ENCODE peak calls at places on chromosomes 3 and 15, in ten cellular contexts. Y is GM12878, W is GM12865, A is foreskin fibroblast, X is cardiac muscle cell, R is lower leg skin, D is mucosa of descending colon, I is uterus, O is astrocyte, U is stomach. Z is an unnamed sample.

GRCh38 chr3:150177673-150178378 is 207.1 kb upstream of the PFN2 start:
- DNase-seq in W (no peak), Y (no peak), O (peak; percentile 77), X (no peak), D (no peak), R (no peak), U (no peak), I (no peak), A (peak; percentile 86), Z (peak; percentile 79)

GRCh38 chr3:161264771-161265343 is 43.7 kb downstream of the NMD3 start:
- DNase-seq in D (no peak), I (no peak), A (peak; percentile 58), R (no peak), W (no peak), Y (no peak), X (no peak), U (no peak), O (peak; percentile 41), Z (no peak)

GRCh38 chr3:149450281-149450680 is 24.2 kb upstream of the TM4SF4 start:
- DNase-seq in X (no peak), U (no peak), I (no peak), Y (no peak), D (no peak), O (no peak), W (no peak), A (peak; percentile 56), R (no peak), Z (no peak)

GRCh38 chr3:101695779-101696372 is 9.4 kb upstream of the RPL24 start:
- DNase-seq in D (no peak), R (no peak), Y (no peak), A (peak; percentile 74), U (no peak), W (peak; percentile 77), O (peak; percentile 25), I (no peak), X (peak; percentile 69), Z (peak; percentile 55)

GRCh38 chr3:193805448-193805847 is 212.4 kb downstream of the OPA1 start:
- DNase-seq in W (no peak), I (peak; percentile 62), D (no peak), A (peak; percentile 17), R (peak; percentile 91), O (peak; percentile 98), Y (no peak), X (peak; percentile 46), U (peak; percentile 67), Z (peak; percentile 99)

GRCh38 chr3:134600166-134600670 is 50.6 kb downstream of the KY start:
- DNase-seq in W (no peak), R (no peak), A (no peak), I (no peak), U (no peak), Y (no peak), O (peak; percentile 50), X (no peak), D (no peak), Z (peak; percentile 24)

GRCh38 chr15:50321680-50322079 is 33.3 kb downstream of the GABPB1 start:
- DNase-seq in A (no peak), R (no peak), W (no peak), I (no peak), X (no peak), Y (no peak), O (no peak), D (no peak), U (no peak), Z (no peak)

GRCh38 chr3:103705641-103706040 is 1270.8 kb downstream of the ZPLD1 start:
- DNase-seq in U (no peak), A (no peak), O (no peak), D (no peak), R (no peak), X (peak; percentile 56), Y (no peak), I (no peak), W (no peak), Z (no peak)

GRCh38 chr15:75649045-75649761 is 1.5 kb downstream of the SNX33 start:
- DNase-seq in A (peak; percentile 37), O (no peak), Y (no peak), U (no peak), D (no peak), I (no peak), R (peak; percentile 87), W (no peak), X (no peak), Z (no peak)
- H3K4me3 ChIP-seq in A (peak overlapping the region; percentile 71), O (peak overlapping the region; percentile 92), Y (no peak overlapping the region), U (peak overlapping the region; percentile 91), D (no peak overlapping the region), I (peak overlapping the region; percentile 63), R (no peak overlapping the region), W (no peak overlapping the region), X (peak overlapping the region; percentile 70), Z (peak overlapping the region; percentile 78)

GRCh38 chr3:52453496-52454234 is at the start of gene TNNC1:
- DNase-seq in U (peak; percentile 40), I (no peak), W (no peak), X (peak; percentile 90), O (no peak), D (no peak), R (no peak), Y (no peak), A (no peak), Z (no peak)

GRCh38 chr3:52450489-52451236 is 3.2 kb downstream of the TNNC1 start:
- DNase-seq in O (no peak), Y (no peak), R (no peak), U (no peak), A (no peak), W (no peak), D (no peak), X (no peak), I (no peak), Z (no peak)

GRCh38 chr3:52452126-52452525 is 1.7 kb downstream of the TNNC1 start:
- DNase-seq in W (no peak), I (no peak), D (no peak), U (no peak), X (no peak), R (peak; percentile 82), Y (no peak), A (no peak), O (no peak), Z (no peak)

GRCh38 chr3:52452570-52453221 is 1.1 kb downstream of the TNNC1 start:
- DNase-seq in D (no peak), W (no peak), I (no peak), Y (no peak), X (peak; percentile 91), R (no peak), A (no peak), O (no peak), U (no peak), Z (no peak)

DNA sequence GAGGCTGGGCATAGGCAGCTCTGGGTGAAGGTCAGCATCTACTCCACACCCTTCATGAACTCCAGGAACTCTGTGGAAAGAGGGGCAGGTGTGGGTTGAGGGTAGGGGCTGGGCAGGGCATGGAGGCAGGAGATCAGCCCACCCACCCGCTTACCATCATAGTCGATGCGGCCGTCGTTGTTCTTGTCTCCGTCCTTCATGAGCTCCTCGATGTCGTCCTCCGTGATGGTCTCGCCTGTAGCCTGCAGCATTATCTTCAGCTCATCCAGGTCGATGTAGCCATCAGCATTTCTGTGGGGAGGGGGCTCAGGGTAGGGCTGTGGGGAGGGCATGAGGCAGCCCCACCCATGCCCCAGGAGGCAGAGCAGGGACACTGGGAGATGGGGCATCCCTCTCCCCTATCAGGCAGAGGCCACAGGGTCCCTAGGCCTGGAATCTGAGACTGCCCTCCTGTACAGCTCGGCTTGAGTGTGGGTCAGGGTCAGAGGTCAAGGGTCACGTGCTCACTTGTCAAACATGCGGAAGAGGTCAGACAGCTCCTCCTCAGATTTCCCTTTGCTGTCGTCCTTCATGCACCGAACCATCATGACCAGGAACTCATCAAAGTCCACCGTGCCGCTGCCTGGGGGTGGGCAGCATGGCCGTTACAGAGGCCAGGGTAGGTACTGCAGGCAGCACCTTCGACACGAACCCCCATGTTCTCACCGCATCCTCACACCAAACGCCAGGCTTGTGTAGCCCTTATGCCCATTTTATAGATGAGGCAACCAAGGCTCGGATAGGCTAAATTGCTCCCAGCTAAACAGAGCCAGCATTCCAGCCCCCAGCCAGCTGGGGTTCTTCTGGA is 2.4 kb downstream of the TNNC1 start:
- DNase-seq in X (no peak), W (no peak), D (no peak), A (no peak), Y (no peak), I (no peak), U (no peak), O (no peak), R (peak; percentile 85), Z (no peak)
- TF ChIP-seq CTCF in X (no peak), W (peak; percentile 22), D (no peak), A (no peak), Y (no peak), I (no peak), U (no peak), O (no peak), R (no peak), Z (no peak)

GRCh38 chr3:37997321-37997720 is 6.7 kb downstream of the VILL start:
- DNase-seq in X (no peak), R (no peak), U (peak; percentile 23), Y (no peak), W (no peak), D (peak; percentile 51), A (no peak), I (no peak), O (no peak), Z (no peak)

GRCh38 chr3:37996785-37997301 is 6.3 kb downstream of the VILL start:
- DNase-seq in I (peak; percentile 71), A (peak; percentile 88), U (peak; percentile 87), X (peak; percentile 75), D (peak; percentile 84), Y (peak; percentile 74), O (peak; percentile 57), W (peak; percentile 90), R (peak; percentile 94), Z (peak; percentile 88)

GRCh38 chr3:37995652-37996641 is 5.4 kb downstream of the VILL start:
- DNase-seq in A (peak; percentile 28), X (no peak), U (peak; percentile 22), W (no peak), I (no peak), O (no peak), R (no peak), D (no peak), Y (no peak), Z (no peak)

GRCh38 chr3:37999836-38000235 is 9.2 kb downstream of the VILL start:
- DNase-seq in A (no peak), Y (no peak), I (no peak), O (no peak), U (peak; percentile 20), D (peak; percentile 26), X (no peak), W (no peak), R (no peak), Z (no peak)

GRCh38 chr3:37997791-37998370 is 7.3 kb downstream of the VILL start:
- DNase-seq in X (no peak), O (no peak), R (no peak), I (peak; percentile 43), Y (no peak), A (no peak), D (peak; percentile 58), U (peak; percentile 30), W (no peak), Z (no peak)
- H3K4me3 ChIP-seq in X (no peak overlapping the region), O (no peak overlapping the region), R (no peak overlapping the region), I (no peak overlapping the region), Y (no peak overlapping the region), A (no peak overlapping the region), D (no peak overlapping the region), U (no peak overlapping the region), W (no peak overlapping the region), Z (no peak overlapping the region)

DNA sequence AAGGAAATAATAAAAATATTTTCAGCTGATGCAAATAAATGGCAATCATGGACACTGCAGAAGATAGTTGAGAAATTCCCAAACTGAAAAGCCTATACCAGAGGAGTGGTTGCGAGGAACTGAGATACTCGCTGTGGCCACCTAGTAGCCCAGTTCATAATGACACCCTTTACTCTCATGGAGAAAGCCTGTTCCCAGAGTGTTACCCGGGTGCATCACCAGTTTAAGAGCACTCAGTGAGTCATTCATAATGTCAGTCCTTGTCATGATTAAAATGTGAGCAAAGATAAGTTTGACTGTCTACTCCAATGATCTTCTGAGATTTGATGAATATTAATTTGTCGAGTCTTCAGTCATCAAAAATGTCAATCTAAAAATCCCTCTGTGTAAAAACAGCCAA is 138.4 kb upstream of the LRRC3B start:
- DNase-seq in X (peak; percentile 19), D (no peak), W (no peak), A (no peak), U (no peak), I (no peak), Y (no peak), R (no peak), O (no peak), Z (peak; percentile 42)
- TF ChIP-seq CTCF in X (no peak), D (no peak), W (no peak), A (no peak), U (no peak), I (no peak), Y (no peak), R (no peak), O (no peak), Z (peak; percentile 27)